ENCODE peak calls at places on chromosomes 4 and X, in six cellular contexts. Q is endothelial cell of umbilical vein, O is K562, I is HepG2, N is A549, T is GM12878. E is an unnamed sample.

GRCh38 chr4:88028961-88029360 is 21.5 kb downstream of the PKD2 start:
- DNase-seq in O (no peak), Q (peak; percentile 2), N (no peak), I (no peak), T (no peak), E (no peak)

GRCh38 chr4:26015133-26015651 is 101.2 kb downstream of the SMIM20 start:
- DNase-seq in N (no peak), I (no peak), T (no peak), O (no peak), Q (no peak), E (peak; percentile 25)

GRCh38 chr4:76108467-76109181 is 34.1 kb downstream of the ART3 start:
- DNase-seq in O (no peak), I (peak; percentile 20), Q (no peak), N (peak; percentile 19), T (no peak), E (peak; percentile 83)

GRCh38 chr4:184503869-184504300 is 29.5 kb upstream of the IRF2 start:
- DNase-seq in Q (peak; percentile 20), T (no peak), I (no peak), N (no peak), O (no peak), E (peak; percentile 21)

GRCh38 chr4:139841464-139842195 is 176.0 kb downstream of the MGST2 start:
- DNase-seq in O (peak; percentile 10), I (peak; percentile 98), N (no peak), Q (no peak), T (no peak), E (no peak)

GRCh38 chr4:34170941-34171340 is 2073.4 kb downstream of the ARAP2 start:
- DNase-seq in T (no peak), O (no peak), I (no peak), Q (no peak), N (no peak), E (no peak)

GRCh38 chr4:112895785-112896184 is 153.7 kb upstream of the ANK2 start:
- DNase-seq in N (no peak), Q (no peak), O (no peak), I (no peak), T (peak; percentile 31), E (no peak)

GRCh38 chr4:6906046-6906445 is 3.6 kb upstream of the TBC1D14 start:
- DNase-seq in O (no peak), Q (no peak), N (no peak), I (no peak), T (no peak), E (no peak)

GRCh38 chr4:70530997-70531396 is 12.6 kb downstream of the AMTN start:
- DNase-seq in N (no peak), T (no peak), Q (no peak), I (no peak), O (no peak), E (no peak)

GRCh38 chr4:164997324-164997723 is 19.9 kb upstream of the TRIM61 start:
- DNase-seq in O (no peak), I (peak; percentile 16), Q (no peak), T (no peak), N (peak; percentile 17), E (peak; percentile 12)

GRCh38 chr4:60155088-60155487 is 1045.0 kb upstream of the ADGRL3 start:
- DNase-seq in Q (no peak), O (no peak), I (no peak), T (no peak), N (no peak), E (no peak)

GRCh38 chr4:24114444-24114843 is 224.6 kb upstream of the PPARGC1A start:
- DNase-seq in O (no peak), T (no peak), Q (no peak), N (no peak), I (no peak), E (no peak)

GRCh38 chr4:6085943-6086628 is 67.9 kb upstream of the C4orf50 start:
- DNase-seq in T (no peak), I (no peak), Q (no peak), N (no peak), O (no peak), E (no peak)

GRCh38 chr4:88054909-88055308 is 47.5 kb downstream of the PKD2 start:
- DNase-seq in I (peak; percentile 70), O (peak; percentile 10), N (peak; percentile 72), T (no peak), Q (peak; percentile 77), E (peak; percentile 59)

GRCh38 chr4:10056334-10057022 is 35.2 kb upstream of the SLC2A9 start:
- DNase-seq in O (no peak), T (no peak), Q (no peak), I (peak; percentile 57), N (no peak), E (no peak)

GRCh38 chr4:148651991-148652390 is 209.8 kb upstream of the NR3C2 start:
- DNase-seq in O (no peak), I (no peak), N (no peak), T (no peak), Q (no peak), E (no peak)

GRCh38 chr4:72391281-72391680 is 177.7 kb downstream of the ADAMTS3 start:
- DNase-seq in O (no peak), Q (no peak), T (no peak), N (no peak), I (no peak), E (no peak)

GRCh38 chr4:155960522-155960921 is 6.9 kb upstream of the CTSO start:
- DNase-seq in O (no peak), Q (no peak), T (no peak), N (no peak), I (no peak), E (no peak)

GRCh38 chrX:153645921-153646481 is 1.0 kb upstream of the DUSP9 start:
- DNase-seq in T (no peak), I (peak; percentile 79), Q (no peak), O (no peak), N (no peak), E (no peak)

GRCh38 chr4:78439328-78439727 is 112.2 kb upstream of the ANXA3 start:
- DNase-seq in Q (peak; percentile 12), I (no peak), N (peak; percentile 26), O (no peak), T (no peak), E (no peak)

GRCh38 chrX:101550825-101551767 is 749 bp downstream of the ARMCX1 start:
- DNase-seq in T (no peak), Q (peak; percentile 60), I (no peak), O (no peak), N (no peak), E (no peak)

GRCh38 chrX:37867509-37868153 is 20.3 kb upstream of the DYNLT3 start:
- DNase-seq in I (no peak), Q (no peak), T (no peak), O (no peak), N (no peak), E (no peak)

GRCh38 chr4:155377281-155377680 is 516 bp upstream of the MAP9 start:
- DNase-seq in Q (no peak), T (no peak), O (no peak), I (no peak), N (peak; percentile 41), E (no peak)

GRCh38 chr4:80610845-80611244 is 275.3 kb downstream of the CFAP299 start:
- DNase-seq in N (no peak), I (no peak), Q (no peak), O (no peak), T (peak; percentile 63), E (peak; percentile 53)

DNA sequence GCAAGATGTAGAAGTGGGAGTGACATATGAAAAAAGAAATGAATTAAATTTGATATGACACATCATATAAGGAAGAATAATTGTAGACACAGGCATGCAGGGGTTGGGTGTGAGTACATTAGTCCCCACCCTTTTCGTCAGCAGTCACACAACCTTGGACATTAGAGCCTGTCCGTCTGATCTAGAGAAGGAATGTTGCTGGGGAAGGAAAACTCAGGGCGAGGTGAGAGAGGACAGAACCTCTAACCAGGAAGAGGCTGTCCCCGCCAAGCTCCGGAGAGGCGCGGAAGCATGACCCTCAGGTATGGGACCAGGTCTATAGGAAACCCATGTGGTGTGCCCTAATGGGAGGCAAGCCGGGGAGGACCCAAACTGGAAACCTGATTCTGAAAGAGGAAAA is 102.1 kb downstream of the RELL1 start:
- DNase-seq in O (no peak), I (peak; percentile 45), T (no peak), N (no peak), Q (no peak), E (no peak)
- TF ChIP-seq POLR2A in O (no peak), I (no peak), T (no peak), N (no peak), Q (no peak), E (no peak)

GRCh38 chr4:1538096-1538410 is 131.8 kb upstream of the NKX1-1 start:
- DNase-seq in O (no peak), Q (no peak), I (no peak), T (no peak), N (no peak), E (no peak)
- TF ChIP-seq MYC in O (no peak), Q (no peak), I (no peak), T (no peak), N (no peak), E (no peak)

GRCh38 chr4:104491826-104492771 is 2.6 kb downstream of the CXXC4 start:
- DNase-seq in Q (peak; percentile 16), T (peak; percentile 87), N (peak; percentile 13), O (no peak), I (no peak), E (no peak)
- TF ChIP-seq POLR2A in Q (no peak), T (no peak), N (no peak), O (no peak), I (no peak), E (no peak)

GRCh38 chr4:54226399-54227260 is 2.5 kb upstream of the PDGFRA start:
- DNase-seq in Q (no peak), O (no peak), T (no peak), N (no peak), I (no peak), E (no peak)
- TF ChIP-seq MYC in Q (no peak), O (no peak), T (no peak), N (no peak), I (no peak), E (no peak)

GRCh38 chr4:48016141-48017107 is at the start of the genes CNGA1 and NIPAL1:
- DNase-seq in Q (peak; percentile 63), I (peak; percentile 66), O (peak; percentile 95), N (peak; percentile 53), T (no peak), E (peak; percentile 73)
- TF ChIP-seq POLR2A in Q (no peak), I (peak; percentile 67), O (no peak), N (no peak), T (peak; percentile 63), E (no peak)

DNA sequence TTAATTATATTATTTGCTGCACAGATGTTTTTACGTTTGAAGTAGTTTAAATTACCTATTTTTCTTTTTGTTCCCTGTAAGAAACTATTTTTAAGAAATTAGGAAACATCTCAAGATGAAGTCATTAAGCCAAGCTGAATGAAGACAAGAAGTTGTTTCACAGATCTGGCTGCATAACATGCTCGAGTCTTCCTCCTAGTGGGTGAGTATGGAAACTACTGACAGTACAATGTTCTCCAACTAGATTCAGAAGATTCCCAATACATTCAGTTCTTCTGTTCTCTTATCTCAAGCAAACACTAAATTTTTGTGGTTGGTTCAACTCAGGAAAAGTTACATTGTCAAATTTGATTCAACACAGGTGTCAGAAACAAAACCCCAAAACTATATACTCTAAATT is 256.8 kb upstream of the VCX start:
- DNase-seq in N (no peak), T (no peak), I (peak; percentile 1), O (no peak), Q (no peak), E (peak; percentile 55)
- TF ChIP-seq MYC in N (no peak), T (no peak), I (no peak), O (no peak), Q (no peak), E (no peak)